ENCODE peak calls at places on chromosomes 1 and 21, in six cellular contexts. A, I, L, D, C and Y are unnamed samples.

GRCh38 chr1:247429526-247429925 is 13.6 kb downstream of the NLRP3 start:
- DNase-seq in A (no peak), D (no peak), L (no peak), I (no peak), C (no peak), Y (peak)

GRCh38 chr1:238985312-238985711 is 401.1 kb upstream of the CHRM3 start:
- DNase-seq in L (no peak), A (no peak), D (no peak), C (no peak), I (no peak), Y (no peak)

GRCh38 chr1:88562991-88563390 is 121.1 kb upstream of the PKN2 start:
- DNase-seq in D (no peak), I (no peak), L (no peak), C (no peak), A (no peak), Y (no peak)

GRCh38 chr1:19811206-19811851 is 3.8 kb downstream of the RNF186 start:
- DNase-seq in D (peak), C (peak), L (peak), I (peak), A (peak), Y (peak)

GRCh38 chr1:237873487-237873927 is 17.2 kb downstream of the ZP4 start:
- DNase-seq in L (no peak), I (no peak), D (no peak), C (peak), A (no peak), Y (peak)

GRCh38 chr1:209899948-209900347 is 38.1 kb upstream of the SYT14 start:
- DNase-seq in I (no peak), L (no peak), A (no peak), D (peak), C (no peak), Y (no peak)

GRCh38 chr1:95035536-95035935 is 37.2 kb downstream of the ALG14 start:
- DNase-seq in A (no peak), I (no peak), D (no peak), C (peak), L (peak), Y (peak)

GRCh38 chr1:245546875-245547274 is 392.1 kb downstream of the KIF26B start:
- DNase-seq in C (no peak), A (no peak), L (no peak), D (no peak), I (peak), Y (no peak)

GRCh38 chr21:29524055-29524454 is 225.3 kb downstream of the BACH1 start:
- DNase-seq in A (no peak), I (no peak), D (no peak), C (no peak), L (no peak), Y (no peak)

GRCh38 chr1:156103521-156103947 is 11.0 kb upstream of the LMNA start:
- DNase-seq in D (no peak), L (peak), A (no peak), C (peak), I (no peak), Y (peak)

GRCh38 chr1:185156854-185157598 is at the start of the genes SWT1 and TRMT1L:
- DNase-seq in D (peak), C (peak), L (peak), A (peak), I (peak), Y (peak)

GRCh38 chr1:185152187-185152767 is 4.5 kb downstream of the TRMT1L start:
- DNase-seq in L (peak), C (no peak), I (no peak), A (no peak), D (no peak), Y (no peak)

GRCh38 chr1:185156321-185156853 is 366 bp downstream of the TRMT1L start:
- DNase-seq in D (peak), I (no peak), C (no peak), A (no peak), L (peak), Y (no peak)

GRCh38 chr1:185155600-185156320 is 993 bp downstream of the TRMT1L start:
- DNase-seq in I (peak), A (no peak), C (peak), L (peak), D (peak), Y (peak)

GRCh38 chr1:185154912-185155513 is 1.7 kb downstream of the TRMT1L start:
- DNase-seq in A (no peak), L (peak), D (peak), C (peak), I (no peak), Y (peak)
- H3K4me3 ChIP-seq in A (peak), L (peak), D (peak), C (peak), I (no peak), Y (peak)

GRCh38 chr1:23566304-23566703 is 7.0 kb upstream of the ID3 start:
- DNase-seq in A (no peak), L (no peak), D (no peak), I (no peak), C (no peak), Y (no peak)
- TF ChIP-seq CTCF in A (no peak), L (no peak), D (peak), I (no peak), C (peak), Y (no peak)

GRCh38 chr1:21508580-21509350 is 458 bp upstream of the ALPL start:
- DNase-seq in A (peak), I (peak), L (peak), D (peak), C (peak), Y (peak)
- H3K4me3 ChIP-seq in A (peak), I (no peak), L (peak), D (no peak), C (peak), Y (peak)

GRCh38 chr1:67144696-67145095 is 9.9 kb upstream of the C1orf141 start:
- DNase-seq in A (no peak), L (no peak), D (peak), C (no peak), I (no peak), Y (no peak)
- TF ChIP-seq CTCF in A (no peak), L (peak), D (peak), C (peak), I (no peak), Y (peak)

GRCh38 chr21:34797202-34797527 is 128.4 kb downstream of the CLIC6 start:
- DNase-seq in A (no peak), C (no peak), I (no peak), L (no peak), D (no peak), Y (no peak)
- H3K4me3 ChIP-seq in A (no peak), C (no peak), I (no peak), L (no peak), D (no peak), Y (no peak)

DNA sequence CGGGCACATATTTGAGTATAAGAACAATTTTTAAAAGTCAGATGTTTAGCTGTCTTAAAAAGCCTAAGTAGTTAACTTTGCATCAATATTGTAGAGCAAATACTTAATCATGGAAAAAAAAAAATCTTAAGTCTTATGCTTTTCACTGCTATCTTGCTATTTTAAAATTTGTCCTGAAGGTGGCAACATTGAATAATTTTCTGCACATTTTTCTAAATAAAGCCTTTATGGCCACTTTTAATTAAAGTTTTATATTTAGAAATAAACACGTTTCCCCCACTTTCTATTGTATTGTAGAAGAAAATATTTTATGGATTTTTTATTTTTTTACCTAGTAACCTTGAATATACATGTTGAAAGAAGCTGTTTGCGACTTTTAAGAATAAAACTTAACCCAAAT is 198.8 kb downstream of the AMY1C start:
- DNase-seq in L (no peak), I (no peak), A (no peak), D (no peak), C (no peak), Y (peak)
- TF ChIP-seq CTCF in L (no peak), I (peak), A (no peak), D (no peak), C (peak), Y (no peak)

GRCh38 chr1:202010042-202011015 is at the start of gene ELF3:
- DNase-seq in L (no peak), A (no peak), C (no peak), I (peak), D (peak), Y (no peak)
- H3K4me3 ChIP-seq in L (no peak), A (no peak), C (no peak), I (peak), D (no peak), Y (no peak)

GRCh38 chr1:78743626-78744025 is 94.0 kb downstream of the IFI44 start:
- DNase-seq in C (peak), A (no peak), L (peak), D (no peak), I (no peak), Y (peak)
- TF ChIP-seq CTCF in C (peak), A (no peak), L (peak), D (no peak), I (no peak), Y (peak)